ENCODE peak calls at places on chromosome 17, in five cellular contexts. A is mesendoderm, Z is mesenchymal stem cell, Y is H1, B is IMR-90. O is an unnamed sample.

GRCh38 chr17:5019475-5019956 is 15.7 kb downstream of the SLC52A1 start:
- DNase-seq in Z (no peak), A (peak; percentile 54), B (peak; percentile 12), Y (no peak), O (no peak)

GRCh38 chr17:37605813-37606505 is 3.3 kb downstream of the SYNRG start:
- DNase-seq in Z (no peak), Y (no peak), B (no peak), A (no peak), O (no peak)

GRCh38 chr17:4972322-4972721 is 4.7 kb upstream of the SPAG7 start:
- DNase-seq in Y (no peak), B (no peak), A (no peak), Z (no peak), O (no peak)

GRCh38 chr17:57507828-57508227 is 237.3 kb downstream of the CCDC182 start:
- DNase-seq in Z (no peak), Y (no peak), B (no peak), A (no peak), O (no peak)

GRCh38 chr17:79504181-79504605 is 106.7 kb downstream of the RBFOX3 start:
- DNase-seq in Y (no peak), A (peak; percentile 30), Z (no peak), B (no peak), O (no peak)

GRCh38 chr17:31580331-31581021 is 189.0 kb downstream of the RAB11FIP4 start:
- DNase-seq in Z (peak; percentile 72), Y (no peak), B (peak; percentile 85), A (no peak), O (no peak)

GRCh38 chr17:382644-383533 is 30.3 kb upstream of the RPH3AL start:
- DNase-seq in Z (peak; percentile 97), Y (peak; percentile 81), A (peak; percentile 85), B (peak; percentile 87), O (peak; percentile 83)

GRCh38 chr17:72913315-72913714 is 179.2 kb downstream of the SLC39A11 start:
- DNase-seq in B (no peak), Z (no peak), A (peak; percentile 20), Y (no peak), O (no peak)

GRCh38 chr17:65099941-65100315 is 37.2 kb upstream of the RGS9 start:
- DNase-seq in B (peak; percentile 60), Y (no peak), Z (peak; percentile 46), A (no peak), O (no peak)

GRCh38 chr17:32631341-32632109 is 144.7 kb downstream of the CDK5R1 start:
- DNase-seq in Y (no peak), Z (no peak), A (no peak), B (no peak), O (no peak)

GRCh38 chr17:72580321-72581127 is 459.7 kb downstream of the SOX9 start:
- DNase-seq in Z (no peak), A (no peak), B (no peak), Y (no peak), O (no peak)

GRCh38 chr17:18267927-18268711 is 7.7 kb downstream of the MIEF2 start:
- DNase-seq in A (peak; percentile 96), Y (no peak), B (peak; percentile 73), Z (peak; percentile 34), O (no peak)

GRCh38 chr17:19398301-19399181 is 11.6 kb upstream of the MFAP4 start:
- DNase-seq in A (no peak), Z (peak; percentile 35), B (no peak), Y (no peak), O (no peak)

GRCh38 chr17:35028531-35029262 is 34.8 kb downstream of the RFFL start:
- DNase-seq in Z (no peak), A (no peak), B (peak; percentile 24), Y (no peak), O (no peak)
- H3K4me3 ChIP-seq in Z (no peak overlapping the region), A (no peak overlapping the region), B (no peak overlapping the region), Y (no peak overlapping the region), O (no peak overlapping the region)

GRCh38 chr17:2457913-2458312 is 53.8 kb downstream of the METTL16 start:
- DNase-seq in Y (no peak), Z (no peak), A (no peak), B (no peak), O (no peak)
- H2BK15ac ChIP-seq in Y (no peak overlapping the region), Z (no peak overlapping the region), A (no peak overlapping the region), B (no peak overlapping the region), O (no peak overlapping the region)

DNA sequence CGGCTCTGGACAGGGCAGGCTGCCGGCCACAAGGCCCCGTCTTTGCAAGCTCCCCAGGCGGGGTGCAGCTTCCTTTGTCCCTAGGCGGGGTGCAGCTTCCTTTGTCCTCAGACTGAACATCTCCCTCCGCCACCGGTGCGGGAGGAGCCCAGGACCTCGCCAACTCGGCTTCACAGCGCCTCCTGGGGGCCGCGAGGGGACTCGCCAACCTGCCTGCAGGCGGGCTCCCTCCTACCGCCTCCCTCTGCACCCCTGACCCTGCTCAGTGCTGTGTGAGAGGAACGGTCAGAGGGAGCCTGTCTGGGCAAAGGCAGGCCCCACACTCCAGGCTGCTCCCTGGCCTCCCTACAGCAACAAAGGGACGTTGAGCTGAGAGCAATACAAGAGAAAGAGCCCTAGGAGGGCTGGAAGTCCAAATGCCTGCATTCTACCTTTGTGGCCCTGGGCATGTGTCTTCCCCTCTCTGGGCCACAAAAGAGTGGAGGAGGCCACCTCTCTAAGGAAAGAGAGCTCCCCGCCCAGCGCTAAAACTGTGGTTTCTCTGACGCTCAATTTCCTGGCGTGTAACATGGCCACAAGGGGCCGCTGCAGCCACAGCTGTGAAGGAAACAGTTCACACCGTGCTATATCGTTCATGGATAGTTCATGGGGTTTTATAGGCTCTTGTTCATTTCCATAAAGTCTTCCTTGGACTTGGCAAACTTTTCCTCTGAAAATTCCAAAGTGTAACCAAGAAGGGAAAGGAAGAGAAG is 20.9 kb upstream of the KRT19 start:
- DNase-seq in Z (peak; percentile 95), A (peak; percentile 92), Y (peak; percentile 95), B (peak; percentile 86), O (peak; percentile 85)
- H3K4me3 ChIP-seq in Z (no peak overlapping the region), A (no peak overlapping the region), Y (no peak overlapping the region), B (no peak overlapping the region), O (no peak overlapping the region)

DNA sequence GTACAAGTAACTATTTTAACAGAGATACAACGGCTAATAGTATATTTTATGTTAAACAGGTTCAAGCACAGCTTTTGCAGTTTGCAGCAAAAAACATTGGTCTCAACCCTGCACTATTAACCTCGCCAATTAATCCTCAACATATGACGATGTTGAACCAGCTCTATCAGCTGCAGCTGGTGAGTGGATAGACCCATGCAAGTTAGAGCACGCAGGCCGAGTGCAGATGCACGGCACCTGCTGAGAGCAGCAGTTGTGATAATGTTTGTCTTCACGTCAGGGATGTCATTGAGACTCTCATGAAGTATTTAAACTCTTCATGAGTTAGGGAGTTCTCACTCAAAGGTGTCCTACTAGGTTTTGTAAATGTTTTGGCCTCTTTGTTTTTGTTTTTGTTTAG is 45.6 kb downstream of the TMC6 start:
- DNase-seq in Y (no peak), Z (no peak), B (no peak), A (no peak), O (no peak)
- H2BK15ac ChIP-seq in Y (no peak overlapping the region), Z (no peak overlapping the region), B (no peak overlapping the region), A (no peak overlapping the region), O (no peak overlapping the region)

GRCh38 chr17:73952498-73953205 is 250.8 kb upstream of the RPL38 start:
- DNase-seq in Y (peak; percentile 73), Z (no peak), B (no peak), A (peak; percentile 50), O (peak; percentile 54)
- H3K4me3 ChIP-seq in Y (peak overlapping the region; percentile 52), Z (no peak overlapping the region), B (no peak overlapping the region), A (peak overlapping the region; percentile 22), O (no peak overlapping the region)

GRCh38 chr17:50853781-50854180 is 12.4 kb downstream of the TOB1 start:
- DNase-seq in Z (no peak), B (no peak), A (no peak), Y (peak; percentile 11), O (no peak)
- H2BK15ac ChIP-seq in Z (no peak overlapping the region), B (no peak overlapping the region), A (no peak overlapping the region), Y (no peak overlapping the region), O (no peak overlapping the region)

GRCh38 chr17:39352511-39352910 is 48.9 kb downstream of the FBXL20 start:
- DNase-seq in A (no peak), Z (no peak), B (no peak), Y (no peak), O (no peak)
- H3K4me3 ChIP-seq in A (no peak overlapping the region), Z (no peak overlapping the region), B (no peak overlapping the region), Y (no peak overlapping the region), O (no peak overlapping the region)

GRCh38 chr17:78140169-78141051 is 5.8 kb upstream of the C17orf99 start:
- DNase-seq in Z (peak; percentile 62), A (peak; percentile 99), B (peak; percentile 21), Y (peak; percentile 100), O (peak; percentile 92)

GRCh38 chr17:78143214-78144145 is 2.7 kb upstream of the C17orf99 start:
- DNase-seq in B (no peak), Z (no peak), Y (no peak), A (no peak), O (no peak)

GRCh38 chr17:78142113-78142861 is 3.9 kb upstream of the C17orf99 start:
- DNase-seq in Y (no peak), A (peak; percentile 61), B (peak; percentile 81), Z (peak; percentile 60), O (no peak)

GRCh38 chr17:78144146-78144719 is 2.0 kb upstream of the C17orf99 start:
- DNase-seq in B (peak; percentile 76), Y (no peak), Z (peak; percentile 77), A (no peak), O (no peak)

DNA sequence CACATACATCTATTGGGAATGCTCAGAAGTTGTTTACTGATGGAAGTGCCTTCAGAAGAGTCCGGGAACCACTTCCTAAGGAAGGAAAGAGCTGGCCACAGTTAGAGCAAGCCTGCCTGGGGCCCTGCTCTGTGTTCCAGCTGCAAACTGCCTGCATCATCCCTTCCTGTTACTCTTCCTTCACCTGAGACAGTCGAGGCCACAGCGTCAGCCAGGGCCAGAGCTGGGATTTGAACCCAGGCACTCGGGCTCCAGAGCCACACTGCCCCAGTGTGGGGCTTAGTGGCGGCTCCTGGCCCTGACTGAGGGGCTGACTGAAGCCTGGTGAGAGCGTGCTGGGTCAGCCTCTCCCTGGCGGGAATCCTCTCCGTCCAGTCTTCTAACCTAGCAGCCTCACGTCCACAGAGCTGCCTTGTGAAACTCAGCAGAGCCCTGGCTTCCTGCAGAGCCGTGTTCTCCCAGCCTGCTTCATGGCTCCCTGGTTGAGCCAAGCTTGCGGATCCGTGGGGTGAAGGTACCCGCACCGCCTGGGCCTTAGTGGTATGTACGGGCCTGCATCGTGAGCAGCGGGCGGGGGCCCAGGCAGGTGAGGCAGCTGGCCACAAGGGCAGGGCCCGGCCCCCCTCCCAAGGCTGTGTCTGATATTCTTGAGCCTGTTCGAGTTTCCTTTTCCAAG is 4.6 kb upstream of the C17orf99 start:
- DNase-seq in Z (no peak), Y (no peak), B (no peak), A (no peak), O (no peak)
- H2BK15ac ChIP-seq in Z (no peak overlapping the region), Y (no peak overlapping the region), B (no peak overlapping the region), A (no peak overlapping the region), O (peak overlapping the region; percentile 81)

GRCh38 chr17:44095647-44096496 is 25.3 kb downstream of the G6PC3 start:
- DNase-seq in A (peak; percentile 99), Z (peak; percentile 99), B (peak; percentile 93), Y (peak; percentile 86), O (peak; percentile 91)
- H3K4me3 ChIP-seq in A (no peak overlapping the region), Z (peak overlapping the region; percentile 51), B (peak overlapping the region; percentile 27), Y (peak overlapping the region; percentile 32), O (peak overlapping the region; percentile 45)

GRCh38 chr17:68658999-68659780 is 58.0 kb upstream of the FAM20A start:
- DNase-seq in Z (no peak), A (no peak), Y (no peak), B (no peak), O (no peak)
- H2BK15ac ChIP-seq in Z (no peak overlapping the region), A (no peak overlapping the region), Y (no peak overlapping the region), B (no peak overlapping the region), O (no peak overlapping the region)